ENCODE peak calls at places on chromosomes 16 and 17, in six cellular contexts. D is neural progenitor cell, A is cardiac muscle cell, B is PC-9, Q is mammary epithelial cell, S is IMR-90. H is an unnamed sample.
A peak's percentile ranks its signal among the peaks of the same experiment; 100 is the strongest.

GRCh38 chr16:86242244-86243122 is 267.8 kb upstream of the FOXF1 start:
- DNase-seq in D (no peak), A (no peak), B (no peak), Q (no peak), S (no peak), H (no peak)

GRCh38 chr17:1280652-1281051 is 1.2 kb downstream of the TRARG1 start:
- DNase-seq in D (no peak), A (no peak), B (no peak), Q (no peak), S (no peak), H (no peak)

GRCh38 chr17:9714801-9715200 is 69.5 kb downstream of the USP43 start:
- DNase-seq in D (no peak), A (no peak), B (no peak), Q (no peak), S (no peak), H (no peak)

GRCh38 chr16:48123104-48123788 is 32.5 kb downstream of the ABCC12 start:
- DNase-seq in D (no peak), A (no peak), B (peak; percentile 92), Q (peak; percentile 99), S (peak; percentile 100), H (no peak)

GRCh38 chr17:77602062-77602746 is 356.3 kb upstream of the TNRC6C start:
- DNase-seq in D (no peak), A (peak; percentile 48), B (no peak), Q (peak; percentile 80), S (peak; percentile 29), H (no peak)

GRCh38 chr17:81665205-81666091 is 957 bp downstream of the OXLD1 start:
- DNase-seq in D (peak; percentile 23), A (no peak), B (no peak), Q (peak; percentile 15), S (peak; percentile 6), H (no peak)

GRCh38 chr17:2081564-2081963 is 26.7 kb downstream of the HIC1 start:
- DNase-seq in D (no peak), A (no peak), B (peak; percentile 21), Q (no peak), S (peak; percentile 53), H (no peak)

GRCh38 chr17:1123397-1124237 is 56.2 kb downstream of the ABR start:
- DNase-seq in D (peak; percentile 52), A (no peak), B (no peak), Q (no peak), S (no peak), H (no peak)

GRCh38 chr17:12815642-12816141 is 26.4 kb downstream of the ARHGAP44 start:
- DNase-seq in D (no peak), A (no peak), B (no peak), Q (no peak), S (no peak), H (no peak)

GRCh38 chr17:14840616-14841231 is 424.4 kb downstream of the PMP22 start:
- DNase-seq in D (no peak), A (no peak), B (no peak), Q (no peak), S (peak; percentile 84), H (no peak)

GRCh38 chr16:49275870-49276269 is 5.8 kb downstream of the CBLN1 start:
- DNase-seq in D (no peak), A (no peak), B (no peak), Q (no peak), S (no peak), H (no peak)

GRCh38 chr16:75109732-75110243 is 6.8 kb downstream of the LDHD start:
- DNase-seq in D (no peak), A (no peak), B (peak; percentile 61), Q (peak; percentile 27), S (no peak), H (peak; percentile 11)

GRCh38 chr17:80474231-80474932 is 2.0 kb downstream of the NPTX1 start:
- DNase-seq in D (peak; percentile 67), A (no peak), B (no peak), Q (no peak), S (peak; percentile 53), H (no peak)

GRCh38 chr16:87070657-87071056 is 246.5 kb downstream of the C16orf95 start:
- DNase-seq in D (no peak), A (no peak), B (no peak), Q (no peak), S (no peak), H (no peak)

DNA sequence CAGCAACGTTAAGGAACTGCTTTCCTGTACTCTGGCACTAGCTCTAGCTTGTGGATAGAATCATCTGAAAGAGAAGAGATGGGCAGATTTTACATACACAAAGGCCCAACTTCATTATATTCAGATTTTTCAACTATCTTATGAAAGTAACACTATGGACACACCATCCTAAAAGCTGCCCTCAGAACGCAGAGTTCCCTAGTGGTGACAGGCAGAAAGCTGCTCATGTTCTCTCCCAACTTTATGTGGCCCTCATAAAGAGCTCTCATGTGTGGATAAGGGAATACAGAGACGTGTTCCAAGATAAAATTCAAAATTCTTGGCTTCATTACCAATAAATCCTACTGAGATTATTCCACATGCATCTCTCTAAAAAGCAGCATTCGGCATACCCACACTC is 1.5 kb downstream of the CFAP20 start:
- DNase-seq in D (no peak), A (no peak), B (no peak), Q (peak; percentile 11), S (no peak), H (no peak)
- H3K27ac ChIP-seq in D (no peak overlapping the region), A (peak overlapping the region; percentile 85), B (no peak overlapping the region), Q (peak overlapping the region; percentile 70), S (peak overlapping the region; percentile 38), H (peak overlapping the region; percentile 90)

DNA sequence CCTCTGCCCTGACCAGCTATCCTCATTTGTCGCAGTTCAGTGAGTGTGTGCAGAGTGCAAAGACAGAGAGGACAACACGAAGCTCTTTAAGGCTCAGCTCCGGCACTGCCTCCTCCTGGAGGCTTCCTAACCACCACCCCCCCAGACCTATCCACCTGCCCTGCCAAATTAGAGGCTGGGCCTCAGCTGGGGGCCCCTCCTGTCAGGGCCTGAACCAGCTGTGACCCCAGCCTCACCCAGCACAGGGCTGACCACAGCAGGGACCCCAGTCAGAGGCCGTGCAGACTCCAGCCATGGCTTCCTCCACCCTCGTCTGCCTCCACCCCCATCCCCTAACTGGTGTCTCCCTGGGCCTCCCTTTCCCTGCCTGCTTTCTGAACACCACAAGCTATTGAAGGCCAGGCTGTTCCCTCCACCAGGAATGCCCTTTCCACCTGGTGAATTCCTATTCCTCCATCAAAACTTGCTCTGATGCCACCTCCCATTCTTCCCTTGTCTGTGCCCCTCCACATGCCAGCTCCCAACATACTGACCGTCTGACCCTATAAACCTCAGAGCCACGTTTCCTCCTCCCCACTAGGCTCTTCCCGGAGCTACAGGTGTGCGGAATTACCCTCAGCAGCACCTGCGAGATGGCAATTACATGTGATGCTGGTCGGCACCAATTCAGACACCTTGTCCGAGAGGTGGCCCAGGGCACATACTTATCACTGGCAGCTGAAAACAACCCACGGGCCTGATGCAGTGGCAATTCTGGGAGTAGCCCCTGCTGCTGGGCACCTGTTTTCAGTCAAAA is 8.8 kb downstream of the SREBF1 start:
- DNase-seq in D (no peak), A (no peak), B (no peak), Q (no peak), S (no peak), H (no peak)
- H3K27ac ChIP-seq in D (no peak overlapping the region), A (no peak overlapping the region), B (peak overlapping the region; percentile 95), Q (no peak overlapping the region), S (no peak overlapping the region), H (no peak overlapping the region)

GRCh38 chr16:79767597-79768280 is 167.2 kb upstream of the MAF start:
- DNase-seq in D (peak; percentile 78), A (no peak), B (no peak), Q (peak; percentile 45), S (no peak), H (no peak)
- H3K27ac ChIP-seq in D (peak overlapping the region; percentile 90), A (no peak overlapping the region), B (no peak overlapping the region), Q (peak overlapping the region; percentile 18), S (no peak overlapping the region), H (no peak overlapping the region)

GRCh38 chr17:19388791-19389190 is 1.8 kb upstream of the MFAP4 start:
- DNase-seq in D (no peak), A (no peak), B (no peak), Q (no peak), S (peak; percentile 37), H (no peak)

GRCh38 chr17:19384723-19385391 is 2.1 kb downstream of the MFAP4 start:
- DNase-seq in D (no peak), A (no peak), B (no peak), Q (no peak), S (peak; percentile 91), H (no peak)

GRCh38 chr17:19386974-19387920 is at the start of gene MFAP4:
- DNase-seq in D (peak; percentile 80), A (peak; percentile 58), B (no peak), Q (no peak), S (peak; percentile 90), H (no peak)

GRCh38 chr17:19387921-19388521 is 1.0 kb upstream of the MFAP4 start:
- DNase-seq in D (no peak), A (no peak), B (peak; percentile 92), Q (no peak), S (peak; percentile 76), H (no peak)

GRCh38 chr17:19386276-19386863 is 620 bp downstream of the MFAP4 start:
- DNase-seq in D (peak; percentile 24), A (no peak), B (peak; percentile 56), Q (peak; percentile 84), S (peak; percentile 92), H (no peak)
- H3K27ac ChIP-seq in D (no peak overlapping the region), A (peak overlapping the region; percentile 68), B (no peak overlapping the region), Q (no peak overlapping the region), S (peak overlapping the region; percentile 96), H (no peak overlapping the region)

DNA sequence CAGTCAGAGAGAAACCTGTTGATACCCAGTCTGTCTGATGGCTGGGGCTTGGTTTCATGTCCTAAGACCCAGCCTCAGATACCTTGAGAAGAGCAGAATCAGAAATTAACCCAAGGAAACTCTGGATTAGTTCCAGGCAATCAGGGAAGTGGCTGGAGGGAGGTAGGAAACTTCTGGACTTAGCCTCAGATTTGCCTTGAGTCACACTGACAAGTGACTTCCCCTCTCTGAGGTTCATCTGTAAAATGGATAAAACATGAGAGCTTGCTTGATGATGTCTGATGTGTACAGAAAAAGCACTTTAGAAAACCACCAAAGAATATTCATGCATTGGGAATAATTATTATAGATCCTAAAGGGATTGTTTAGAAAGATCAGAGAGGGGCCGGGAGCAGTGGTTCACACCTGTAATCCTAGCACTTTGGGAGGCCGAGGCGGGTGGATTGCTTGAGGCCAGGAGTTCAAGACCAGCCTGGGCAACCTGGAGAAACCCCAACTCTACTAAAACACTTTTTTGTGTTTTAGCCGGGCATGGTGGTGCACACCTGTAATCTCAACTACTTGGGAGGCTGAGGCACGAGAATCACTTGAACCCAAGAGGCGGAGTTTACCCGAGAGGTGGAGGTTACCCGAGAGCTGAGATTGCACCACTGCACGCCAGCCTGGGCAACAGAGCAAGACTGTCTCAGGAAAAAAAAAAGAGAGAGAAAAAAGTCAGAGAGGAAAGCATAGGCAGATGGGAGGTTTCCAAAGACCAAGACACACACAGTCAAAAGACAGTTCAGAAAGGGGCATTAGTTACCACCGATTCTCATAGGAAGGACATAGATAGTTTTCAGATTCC is 3.8 kb downstream of the CIITA start:
- DNase-seq in D (no peak), A (no peak), B (no peak), Q (no peak), S (no peak), H (no peak)
- H3K27ac ChIP-seq in D (no peak overlapping the region), A (no peak overlapping the region), B (no peak overlapping the region), Q (no peak overlapping the region), S (no peak overlapping the region), H (no peak overlapping the region)